ENCODE peak calls at places on chromosomes 7 and 10, in six cellular contexts. R, S, X, L, U and A are unnamed samples.

GRCh38 chr7:36887969-36888368 is 163.7 kb upstream of the AOAH start:
- DNase-seq in R (no peak), S (no peak), X (no peak), L (no peak), U (no peak), A (no peak)

GRCh38 chr7:13920053-13920697 is 69.3 kb downstream of the ETV1 start:
- DNase-seq in R (peak; percentile 98), X (no peak), U (no peak), L (no peak), S (no peak), A (peak; percentile 100)

GRCh38 chr10:28906011-28906411 is 228.7 kb downstream of the BAMBI start:
- DNase-seq in S (no peak), L (no peak), X (no peak), U (no peak), R (no peak), A (no peak)

GRCh38 chr10:75108684-75109458 is 2.6 kb upstream of the SAMD8 start:
- DNase-seq in L (no peak), X (no peak), U (no peak), R (peak; percentile 99), S (no peak), A (no peak)

GRCh38 chr10:74040200-74041126 is 42.5 kb downstream of the VCL start:
- DNase-seq in U (no peak), S (no peak), L (no peak), X (no peak), R (no peak), A (no peak)

GRCh38 chr7:40372031-40372430 is 237.2 kb downstream of the SUGCT start:
- DNase-seq in U (no peak), S (no peak), L (no peak), R (no peak), X (no peak), A (peak; percentile 50)

GRCh38 chr10:110637558-110638053 is 6.5 kb upstream of the RBM20 start:
- DNase-seq in X (no peak), R (peak; percentile 60), U (no peak), L (no peak), S (no peak), A (no peak)

GRCh38 chr7:32293833-32294232 is 196.3 kb downstream of the LSM5 start:
- DNase-seq in S (no peak), X (no peak), R (no peak), U (no peak), L (no peak), A (no peak)

GRCh38 chr10:115947104-115947503 is 325.9 kb downstream of the GFRA1 start:
- DNase-seq in U (no peak), X (no peak), L (no peak), R (no peak), S (no peak), A (no peak)

GRCh38 chr10:57846307-57847065 is 421.2 kb downstream of the IPMK start:
- DNase-seq in R (no peak), X (no peak), S (no peak), L (no peak), U (no peak), A (no peak)

GRCh38 chr10:119896061-119896655 is 3.6 kb downstream of the SEC23IP start:
- DNase-seq in R (no peak), U (no peak), S (no peak), L (no peak), X (peak; percentile 64), A (peak; percentile 94)

GRCh38 chr10:101570764-101571572 is 17.1 kb downstream of the POLL start:
- DNase-seq in U (peak; percentile 47), X (peak; percentile 54), S (no peak), L (no peak), R (peak; percentile 54), A (no peak)

GRCh38 chr10:48384699-48384982 is 78.2 kb downstream of the MAPK8 start:
- DNase-seq in U (no peak), R (peak; percentile 35), S (no peak), X (no peak), L (no peak), A (no peak)

GRCh38 chr10:125113661-125114388 is 46.5 kb downstream of the CTBP2 start:
- DNase-seq in R (no peak), X (no peak), S (no peak), U (no peak), L (no peak), A (peak; percentile 73)

GRCh38 chr10:126169899-126170298 is 218.4 kb downstream of the ADAM12 start:
- DNase-seq in X (no peak), L (no peak), S (no peak), R (no peak), U (no peak), A (no peak)

GRCh38 chr10:91340613-91341362 is 69.4 kb upstream of the HECTD2 start:
- DNase-seq in S (no peak), L (no peak), U (no peak), X (no peak), R (peak; percentile 92), A (peak; percentile 97)

GRCh38 chr7:4436936-4437335 is 245.2 kb upstream of the FOXK1 start:
- DNase-seq in S (no peak), L (no peak), U (no peak), X (no peak), R (no peak), A (no peak)

GRCh38 chr7:10121641-10122040 is 852.0 kb upstream of the PHF14 start:
- DNase-seq in R (peak; percentile 13), U (no peak), S (no peak), L (no peak), X (no peak), A (no peak)

GRCh38 chr10:125284875-125285597 is 124.7 kb upstream of the CTBP2 start:
- DNase-seq in L (no peak), X (peak; percentile 1), R (peak; percentile 29), S (no peak), U (no peak), A (no peak)

GRCh38 chr7:150371131-150371995 is 2.7 kb downstream of the REPIN1 start:
- DNase-seq in R (no peak), S (no peak), U (no peak), L (no peak), X (no peak), A (no peak)